ENCODE peak calls at places on chromosomes 11 and 22, in eight cellular contexts. C is activated T-helper 1 cell treated with Interleukin-2 at 50 U/mL for 16 hours; V is activated naive CD4-positive, alpha-beta T cell treated with anti-CD3 and anti-CD28 coated beads, Interleukin-2, amount 50 U/mL, for 16 hours; J is NCI-H1092; P is HTR-8/SVneo; T is naive thymus-derived CD8-positive, alpha-beta T cell; Y is Caki2; D is stimulated activated CD8-positive, alpha-beta memory T cell treated with anti-CD3 and anti-CD28 coated beads, Interleukin-12 subunit alpha, Interleukin-12 subunit beta, amount 100 ng/mL, for 4 hours. A is an unnamed sample.
A peak's percentile ranks its signal among the peaks of the same experiment; 100 is the strongest.

GRCh38 chr11:130439876-130440275 is 8.6 kb upstream of the ADAMTS15 start:
- DNase-seq in C (no peak), V (no peak), J (no peak), P (no peak), T (no peak), Y (no peak), D (no peak), A (no peak)

GRCh38 chr22:33000342-33001280 is 57.6 kb downstream of the SYN3 start:
- DNase-seq in C (peak; percentile 1), V (peak; percentile 40), J (no peak), P (peak; percentile 41), T (peak; percentile 14), Y (no peak), D (no peak), A (peak; percentile 67)

GRCh38 chr22:31400023-31400397 is 606 bp downstream of the DRG1 start:
- DNase-seq in C (no peak), V (no peak), J (no peak), P (no peak), T (no peak), Y (no peak), D (no peak), A (peak; percentile 9)

GRCh38 chr11:120894207-120894989 is 129.5 kb upstream of the TBCEL start:
- DNase-seq in C (no peak), V (no peak), J (peak; percentile 50), P (no peak), T (no peak), Y (no peak), D (no peak), A (no peak)

GRCh38 chr11:2315395-2316168 is 13.8 kb downstream of the TSPAN32 start:
- DNase-seq in C (no peak), V (no peak), J (no peak), P (no peak), T (no peak), Y (no peak), D (no peak), A (no peak)

GRCh38 chr22:46422896-46423295 is 87.4 kb downstream of the TRMU start:
- DNase-seq in C (no peak), V (no peak), J (no peak), P (no peak), T (no peak), Y (peak; percentile 88), D (no peak), A (no peak)

GRCh38 chr11:77779935-77780334 is 40.6 kb downstream of the RSF1 start:
- DNase-seq in C (no peak), V (no peak), J (no peak), P (peak; percentile 24), T (no peak), Y (peak; percentile 30), D (no peak), A (peak; percentile 30)

GRCh38 chr22:38570841-38571364 is 920 bp upstream of the DMC1 start:
- DNase-seq in C (peak; percentile 21), V (peak; percentile 36), J (no peak), P (no peak), T (peak; percentile 25), Y (peak; percentile 66), D (peak; percentile 10), A (peak; percentile 14)

GRCh38 chr11:117055449-117055848 is 42.8 kb downstream of the SIK3 start:
- DNase-seq in C (no peak), V (no peak), J (no peak), P (no peak), T (no peak), Y (no peak), D (no peak), A (no peak)

A was measured in neuronal stem cell.